ENCODE peak calls at places on chromosomes 11 and 22, in seven cellular contexts. B is neuronal stem cell, G is mesendoderm, R is trophoblast cell, N is IMR-90, W is mesenchymal stem cell, C is H1. E is an unnamed sample.

GRCh38 chr11:58726594-58727414 is 4.9 kb downstream of the GLYAT start:
- DNase-seq in N (no peak), B (no peak), C (no peak), G (no peak), W (no peak), R (no peak), E (no peak)

GRCh38 chr11:60194511-60194910 is 11.6 kb upstream of the MS4A6A start:
- DNase-seq in B (no peak), W (no peak), C (no peak), G (peak; percentile 43), N (no peak), R (no peak), E (no peak)

GRCh38 chr11:67054851-67055523 is 1.7 kb upstream of the RHOD start:
- DNase-seq in R (peak; percentile 96), B (no peak), G (peak; percentile 76), C (no peak), W (peak; percentile 91), N (peak; percentile 88), E (no peak)

GRCh38 chr11:127136438-127136837 is 135.9 kb upstream of the KIRREL3 start:
- DNase-seq in G (peak; percentile 23), C (no peak), R (no peak), B (no peak), N (no peak), W (no peak), E (no peak)

GRCh38 chr22:42389137-42389536 is 43.1 kb downstream of the NFAM1 start:
- DNase-seq in G (no peak), C (no peak), N (no peak), B (no peak), R (no peak), W (no peak), E (no peak)

GRCh38 chr11:48098024-48098423 is 117.7 kb downstream of the PTPRJ start:
- DNase-seq in W (no peak), C (no peak), B (no peak), R (no peak), N (no peak), G (no peak), E (no peak)

GRCh38 chr11:12269104-12269441 is 108.3 kb upstream of the PARVA start:
- DNase-seq in R (peak; percentile 54), B (no peak), N (peak; percentile 68), C (no peak), W (no peak), G (peak; percentile 44), E (no peak)

GRCh38 chr11:59898652-59899051 is 20.1 kb downstream of the OOSP3 start:
- DNase-seq in N (no peak), B (no peak), G (no peak), C (no peak), W (peak; percentile 78), R (no peak), E (no peak)

GRCh38 chr22:45212306-45212709 is 28.4 kb downstream of the KIAA0930 start:
- DNase-seq in R (peak; percentile 44), G (peak; percentile 88), N (peak; percentile 96), W (peak; percentile 98), B (no peak), C (no peak), E (no peak)

GRCh38 chr22:24845036-24845918 is 39.3 kb downstream of the SGSM1 start:
- DNase-seq in G (no peak), N (peak; percentile 9), B (no peak), R (peak; percentile 71), C (no peak), W (peak; percentile 8), E (no peak)

GRCh38 chr11:70397336-70397982 is 870 bp upstream of the CTTN start:
- DNase-seq in C (no peak), R (no peak), N (peak; percentile 30), B (no peak), G (peak; percentile 74), W (no peak), E (peak; percentile 49)

GRCh38 chr11:1309498-1310314 is at the start of gene TOLLIP:
- DNase-seq in N (peak; percentile 87), C (peak; percentile 79), B (peak; percentile 94), W (peak; percentile 88), R (peak; percentile 95), G (peak; percentile 95), E (peak; percentile 95)

GRCh38 chr11:79437981-79438630 is 2.7 kb downstream of the TENM4 start:
- DNase-seq in W (peak; percentile 22), C (no peak), B (no peak), R (no peak), N (peak; percentile 63), G (peak; percentile 84), E (peak; percentile 61)

GRCh38 chr22:25069426-25069757 is 116.9 kb downstream of the KIAA1671 start:
- DNase-seq in B (no peak), G (no peak), C (no peak), N (no peak), R (no peak), W (no peak), E (no peak)

GRCh38 chr11:117819096-117820040 is 5.2 kb downstream of the FXYD2 start:
- DNase-seq in B (peak; percentile 64), N (peak; percentile 63), C (peak; percentile 54), G (peak; percentile 94), R (peak; percentile 50), W (peak; percentile 86), E (peak; percentile 87)

DNA sequence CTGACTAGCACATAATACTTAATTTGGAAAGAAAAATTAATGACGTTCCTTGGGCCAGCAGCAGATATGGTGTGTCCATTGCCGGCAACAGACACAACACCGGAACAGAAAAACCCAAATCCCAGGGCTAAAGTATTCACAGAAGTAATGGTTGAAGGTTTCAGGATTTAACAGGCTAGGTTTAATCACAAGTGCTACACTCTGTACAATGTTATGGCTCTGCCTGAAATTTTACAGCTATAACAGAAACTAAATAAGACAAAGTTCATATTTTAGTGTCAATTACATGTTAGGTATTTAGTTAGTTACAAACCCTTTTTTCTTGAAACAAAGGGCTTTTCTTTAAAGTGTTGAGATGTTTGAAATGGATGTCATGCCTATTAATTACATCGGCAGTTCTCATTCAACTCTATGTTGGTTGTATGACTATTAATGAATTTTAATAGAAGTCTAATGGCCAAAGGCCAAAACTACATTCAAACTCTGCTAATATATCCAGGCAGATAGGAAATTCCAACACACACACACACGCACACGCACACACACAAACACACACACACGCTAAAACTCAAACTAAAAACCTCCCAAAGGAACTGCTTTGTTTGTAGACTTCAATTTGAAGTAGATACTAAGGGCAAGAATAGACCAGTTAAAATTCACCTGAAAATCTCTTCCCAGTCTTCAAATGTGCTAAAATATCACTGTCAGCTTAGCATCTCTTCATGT is 27.8 kb upstream of the CLNS1A start:
- DNase-seq in G (no peak), C (no peak), R (no peak), W (no peak), N (no peak), B (no peak), E (no peak)
- H2BK120ac ChIP-seq in G (no peak overlapping the region), C (no peak overlapping the region), R (no peak overlapping the region), W (no peak overlapping the region), N (no peak overlapping the region), B (no peak overlapping the region), E (no peak overlapping the region)

DNA sequence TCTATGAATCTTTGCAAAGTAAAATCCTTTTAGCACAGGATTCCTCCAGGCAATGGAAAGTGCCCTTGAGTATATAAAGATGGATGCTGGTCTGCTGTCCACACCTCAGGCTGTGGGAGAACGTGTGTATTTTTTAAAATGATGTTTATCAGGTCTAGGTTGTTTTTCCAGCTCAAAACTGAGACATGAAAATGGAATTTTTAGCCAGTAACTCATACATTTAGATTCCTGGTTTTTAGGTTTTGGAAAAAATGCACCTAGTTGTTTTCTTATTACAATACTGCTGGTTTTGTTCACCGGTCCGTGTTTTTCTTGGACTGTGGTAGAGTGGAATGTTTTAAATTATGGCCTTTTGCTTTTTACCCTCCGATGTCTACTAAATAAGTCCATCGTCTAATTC is 554.7 kb downstream of the SOX6 start:
- DNase-seq in B (no peak), G (no peak), W (no peak), C (no peak), R (peak; percentile 52), N (no peak), E (no peak)
- H3K4ac ChIP-seq in B (no peak overlapping the region), G (no peak overlapping the region), W (no peak overlapping the region), C (no peak overlapping the region), R (no peak overlapping the region), N (peak overlapping the region; percentile 24), E (no peak overlapping the region)

GRCh38 chr11:64244966-64245365 is 1.8 kb downstream of the PPP1R14B start:
- DNase-seq in R (no peak), W (no peak), N (no peak), G (no peak), B (no peak), C (no peak), E (no peak)

GRCh38 chr11:64244107-64244506 is 2.6 kb downstream of the PPP1R14B start:
- DNase-seq in G (no peak), W (no peak), B (no peak), N (no peak), R (no peak), C (no peak), E (no peak)

GRCh38 chr11:64246874-64247728 is at the start of gene PPP1R14B:
- DNase-seq in B (peak; percentile 87), W (peak; percentile 94), R (peak; percentile 77), G (peak; percentile 96), C (no peak), N (peak; percentile 80), E (peak; percentile 95)

GRCh38 chr11:64245401-64245796 is 1.3 kb downstream of the PPP1R14B start:
- DNase-seq in R (no peak), G (no peak), C (no peak), W (no peak), N (no peak), B (no peak), E (no peak)

DNA sequence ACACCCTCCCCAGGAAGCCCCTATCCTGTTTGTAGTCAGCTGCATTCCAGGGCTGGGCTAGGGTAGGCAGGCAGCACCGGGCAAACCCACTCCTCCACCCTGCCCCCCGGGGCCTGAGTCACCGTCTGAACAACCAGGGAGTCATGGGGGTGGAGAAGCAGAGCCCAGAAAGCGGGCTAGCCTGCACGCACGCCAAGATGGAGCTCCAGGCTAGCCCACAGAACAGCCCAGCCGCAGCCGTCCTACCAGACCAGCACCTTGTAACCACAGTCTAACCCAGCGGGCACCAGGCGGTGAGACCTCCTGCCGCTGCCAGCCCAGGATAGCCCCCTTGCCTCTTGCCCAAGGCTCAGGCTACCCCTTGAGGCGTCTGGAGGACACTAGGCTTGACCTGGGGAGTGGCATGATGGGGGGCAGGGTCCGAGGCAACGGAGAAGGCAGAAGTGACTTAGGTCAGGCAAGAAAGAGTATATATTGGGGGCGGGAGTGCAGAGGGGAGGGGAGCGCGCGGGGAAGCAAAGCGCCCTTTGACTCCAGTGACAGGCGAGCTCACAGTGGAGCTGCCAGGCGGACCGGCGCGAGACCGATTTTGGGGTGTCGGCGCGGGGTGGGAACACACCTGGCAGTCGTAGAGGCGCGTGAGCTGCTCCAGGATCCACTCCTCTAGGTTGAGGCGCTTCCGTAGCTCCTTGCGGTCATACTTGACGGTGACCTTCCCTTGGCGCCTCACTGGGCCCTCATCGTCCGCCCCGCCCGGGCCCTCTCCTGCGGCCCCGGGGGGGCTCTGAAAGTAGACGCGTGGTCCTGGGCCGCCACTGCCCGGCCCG is 733 bp downstream of the PPP1R14B start:
- DNase-seq in W (peak; percentile 93), R (peak; percentile 100), B (no peak), C (no peak), N (peak; percentile 91), G (peak; percentile 91), E (no peak)
- H2BK120ac ChIP-seq in W (peak overlapping the region; percentile 82), R (peak overlapping the region; percentile 50), B (peak overlapping the region; percentile 52), C (peak overlapping the region; percentile 18), N (peak overlapping the region; percentile 92), G (peak overlapping the region; percentile 0), E (no peak overlapping the region)

DNA sequence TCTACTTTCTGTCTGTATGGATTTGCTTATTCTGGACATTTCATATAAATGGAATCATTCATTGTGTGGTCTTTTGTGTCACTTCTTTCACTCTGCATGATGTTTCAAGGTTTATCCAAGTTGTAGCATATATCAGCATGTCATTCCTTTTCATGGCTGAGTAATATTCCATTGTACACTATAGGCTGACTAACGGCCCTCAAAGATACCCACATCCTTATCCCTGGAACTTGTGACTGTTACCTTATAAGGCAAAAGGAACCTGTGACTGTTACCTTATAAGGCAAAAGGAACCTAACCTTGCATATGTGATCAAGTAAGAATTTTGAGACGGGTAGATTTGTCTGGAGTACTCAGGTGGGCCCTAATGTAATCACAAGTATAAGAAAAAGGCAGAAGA is 111.8 kb downstream of the CSNK2A3 start:
- DNase-seq in G (no peak), C (no peak), N (no peak), W (no peak), B (no peak), R (no peak), E (no peak)
- H3K4ac ChIP-seq in G (no peak overlapping the region), C (no peak overlapping the region), N (no peak overlapping the region), W (no peak overlapping the region), B (no peak overlapping the region), R (no peak overlapping the region), E (no peak overlapping the region)

E was measured in H9.